ENCODE peak calls at places on chromosomes 6 and 20, in nine cellular contexts. F, D, R, J, O, X, H, K and E are unnamed samples.

GRCh38 chr6:140684776-140685550 is 1310.5 kb upstream of the CITED2 start:
- DNase-seq in F (no peak), D (no peak), R (no peak), J (no peak), O (no peak), X (no peak), H (no peak), K (no peak), E (no peak)

GRCh38 chr20:1800180-1800579 is 95.0 kb upstream of the SIRPA start:
- DNase-seq in F (no peak), D (no peak), R (no peak), J (no peak), O (no peak), X (no peak), H (no peak), K (no peak), E (no peak)

GRCh38 chr20:5369622-5370021 is 52.9 kb upstream of the PROKR2 start:
- DNase-seq in F (no peak), D (no peak), R (no peak), J (no peak), O (no peak), X (no peak), H (no peak), K (no peak), E (no peak)

GRCh38 chr6:63805345-63805744 is 169.7 kb downstream of the PHF3 start:
- DNase-seq in F (no peak), D (no peak), R (no peak), J (no peak), O (no peak), X (no peak), H (no peak), K (no peak), E (no peak)

GRCh38 chr6:31094389-31094881 is 17.9 kb downstream of the C6orf15 start:
- DNase-seq in F (peak; percentile 32), D (no peak), R (no peak), J (no peak), O (peak; percentile 48), X (no peak), H (peak; percentile 24), K (no peak), E (no peak)

GRCh38 chr20:16978497-16978896 is 230.3 kb downstream of the OTOR start:
- DNase-seq in F (no peak), D (no peak), R (no peak), J (no peak), O (no peak), X (no peak), H (no peak), K (no peak), E (no peak)

GRCh38 chr6:152316024-152316423 is 321.1 kb downstream of the SYNE1 start:
- DNase-seq in F (no peak), D (no peak), R (peak; percentile 36), J (peak; percentile 72), O (peak; percentile 20), X (no peak), H (no peak), K (no peak), E (peak; percentile 67)

GRCh38 chr20:23145281-23145700 is 59.2 kb upstream of the CD93 start:
- DNase-seq in F (no peak), D (no peak), R (no peak), J (peak; percentile 60), O (no peak), X (peak; percentile 51), H (no peak), K (no peak), E (peak; percentile 25)

GRCh38 chr20:62122659-62123449 is 579 bp downstream of the LSM14B start:
- DNase-seq in F (peak; percentile 73), D (peak; percentile 77), R (no peak), J (peak; percentile 80), O (peak; percentile 59), X (peak; percentile 89), H (peak; percentile 54), K (no peak), E (no peak)

GRCh38 chr6:29861521-29862255 is 34.1 kb downstream of the HLA-G start:
- DNase-seq in F (no peak), D (no peak), R (no peak), J (no peak), O (no peak), X (no peak), H (no peak), K (no peak), E (no peak)

GRCh38 chr6:118918326-118918725 is 16.6 kb downstream of the MCM9 start:
- DNase-seq in F (no peak), D (no peak), R (no peak), J (no peak), O (no peak), X (no peak), H (no peak), K (no peak), E (no peak)

GRCh38 chr6:47278545-47278944 is 31.2 kb downstream of the TNFRSF21 start:
- DNase-seq in F (no peak), D (peak; percentile 40), R (peak; percentile 34), J (no peak), O (no peak), X (no peak), H (no peak), K (no peak), E (no peak)

GRCh38 chr6:42200035-42200434 is 5.3 kb upstream of the GUCA1B start:
- DNase-seq in F (no peak), D (peak; percentile 70), R (peak; percentile 96), J (no peak), O (no peak), X (no peak), H (no peak), K (no peak), E (peak; percentile 91)

GRCh38 chr20:44629017-44629385 is 22.5 kb downstream of the ADA start:
- DNase-seq in F (no peak), D (no peak), R (no peak), J (no peak), O (no peak), X (no peak), H (no peak), K (no peak), E (no peak)

GRCh38 chr6:167826230-167827061 is at the start of gene AFDN:
- DNase-seq in F (peak; percentile 83), D (peak; percentile 93), R (no peak), J (peak; percentile 91), O (peak; percentile 77), X (peak; percentile 93), H (peak; percentile 83), K (peak; percentile 50), E (peak; percentile 36)

GRCh38 chr6:15246217-15247211 is 645 bp downstream of the JARID2 start:
- DNase-seq in F (no peak), D (no peak), R (no peak), J (no peak), O (no peak), X (no peak), H (no peak), K (no peak), E (no peak)

GRCh38 chr6:122063090-122063489 is 336.4 kb upstream of the HSF2 start:
- DNase-seq in F (no peak), D (peak; percentile 25), R (no peak), J (no peak), O (no peak), X (no peak), H (no peak), K (no peak), E (no peak)
- TF ChIP-seq CTCF in F (no peak), D (no peak), R (no peak), J (no peak), O (no peak), X (no peak), H (no peak), K (no peak), E (no peak)

DNA sequence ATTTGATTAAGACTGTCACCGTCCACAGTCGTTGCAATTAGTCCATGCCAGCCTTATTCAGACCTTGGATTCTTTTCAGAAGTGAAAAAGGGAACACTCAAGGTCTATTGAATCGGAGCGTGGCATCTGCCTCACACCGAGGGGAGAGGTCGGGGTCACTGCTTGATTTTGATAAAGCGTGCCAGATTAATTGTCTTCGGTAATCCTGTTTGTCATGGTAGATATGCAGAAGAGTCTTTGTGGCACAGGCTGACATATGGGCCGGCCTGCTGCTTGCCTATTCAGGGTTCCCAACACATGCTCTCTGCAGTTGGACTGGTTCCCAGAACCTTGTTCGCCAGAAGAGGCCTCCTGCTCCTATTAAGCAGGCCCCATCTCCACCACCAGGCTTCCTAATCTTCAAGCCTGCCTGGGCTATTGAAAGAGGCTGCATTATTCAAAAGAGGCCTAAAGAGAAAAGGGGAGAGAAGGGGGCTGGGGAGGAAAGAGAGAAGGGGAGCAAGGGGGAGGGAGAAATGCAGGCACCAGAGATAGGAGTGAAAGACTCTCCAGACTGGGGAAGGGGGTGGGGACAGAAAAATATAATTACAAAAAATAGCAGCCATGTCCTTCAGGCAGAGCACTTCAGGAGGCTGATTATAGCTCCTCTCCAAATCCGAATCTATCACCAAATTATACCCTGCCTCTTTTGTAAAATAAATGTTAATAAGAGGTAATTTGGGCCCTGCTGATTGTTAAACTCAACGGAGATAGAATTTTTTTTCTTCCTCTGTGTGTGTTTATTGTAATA is 611.3 kb downstream of the HDGFL1 start:
- DNase-seq in F (no peak), D (peak; percentile 51), R (peak; percentile 74), J (peak; percentile 80), O (no peak), X (no peak), H (peak; percentile 58), K (peak; percentile 5), E (peak; percentile 21)
- TF ChIP-seq CTCF in F (no peak), D (no peak), R (peak; percentile 38), J (no peak), O (no peak), X (no peak), H (peak; percentile 11), K (no peak), E (no peak)

GRCh38 chr20:22058746-22059145 is 353.3 kb downstream of the PAX1 start:
- DNase-seq in F (no peak), D (no peak), R (no peak), J (no peak), O (no peak), X (no peak), H (no peak), K (no peak), E (no peak)
- TF ChIP-seq CTCF in F (no peak), D (no peak), R (no peak), J (no peak), O (no peak), X (no peak), H (no peak), K (no peak), E (no peak)

GRCh38 chr20:37417857-37418501 is 72.0 kb downstream of the SRC start:
- DNase-seq in F (no peak), D (peak; percentile 43), R (no peak), J (no peak), O (no peak), X (no peak), H (no peak), K (no peak), E (no peak)

GRCh38 chr20:37414636-37415035 is 68.7 kb downstream of the SRC start:
- DNase-seq in F (no peak), D (no peak), R (no peak), J (no peak), O (no peak), X (no peak), H (no peak), K (no peak), E (no peak)

GRCh38 chr20:37417146-37417856 is 71.4 kb downstream of the SRC start:
- DNase-seq in F (no peak), D (no peak), R (no peak), J (no peak), O (no peak), X (no peak), H (no peak), K (no peak), E (no peak)

GRCh38 chr20:37415118-37416085 is 69.5 kb downstream of the SRC start:
- DNase-seq in F (no peak), D (no peak), R (no peak), J (no peak), O (no peak), X (no peak), H (no peak), K (no peak), E (no peak)

GRCh38 chr20:37416202-37417145 is 70.5 kb downstream of the SRC start:
- DNase-seq in F (no peak), D (no peak), R (no peak), J (no peak), O (no peak), X (no peak), H (no peak), K (no peak), E (no peak)
- TF ChIP-seq CTCF in F (no peak), D (no peak), R (no peak), J (no peak), O (no peak), X (no peak), H (no peak), K (no peak), E (no peak)